ENCODE peak calls at places on chromosomes 11 and 22, in four cellular contexts. One of them, this sample, is unnamed.

GRCh38 chr11:61627831-61628753 is 47.2 kb upstream of the SYT7 start:
- DNase-seq in fibroblast of lung: peak; percentile 55
- DNase-seq in NT2/D1: peak; percentile 49
- DNase-seq in neural progenitor cell: peak; percentile 86
- DNase-seq in this sample: no peak

GRCh38 chr11:8257003-8257664 is 6.5 kb downstream of the LMO1 start:
- DNase-seq in neural progenitor cell: no peak
- DNase-seq in fibroblast of lung: no peak
- DNase-seq in NT2/D1: no peak
- DNase-seq in this sample: no peak

GRCh38 chr22:19576460-19577421 is 52.5 kb upstream of the CLDN5 start:
- DNase-seq in neural progenitor cell: peak; percentile 27
- DNase-seq in NT2/D1: no peak
- DNase-seq in fibroblast of lung: peak; percentile 68
- DNase-seq in this sample: no peak

GRCh38 chr11:34439521-34440258 is 956 bp downstream of the CAT start:
- DNase-seq in NT2/D1: no peak
- DNase-seq in fibroblast of lung: no peak
- DNase-seq in neural progenitor cell: no peak
- DNase-seq in this sample: no peak

GRCh38 chr11:135008001-135008405 is 596.0 kb upstream of the B3GAT1 start:
- DNase-seq in NT2/D1: no peak
- DNase-seq in neural progenitor cell: peak; percentile 24
- DNase-seq in fibroblast of lung: no peak
- DNase-seq in this sample: no peak

GRCh38 chr22:32204211-32204855 is 540 bp downstream of the RFPL2 start:
- DNase-seq in neural progenitor cell: peak; percentile 63
- DNase-seq in NT2/D1: no peak
- DNase-seq in fibroblast of lung: no peak
- DNase-seq in this sample: no peak

GRCh38 chr11:1873048-1873812 is 18.5 kb downstream of the PRR33 start:
- DNase-seq in neural progenitor cell: peak; percentile 39
- DNase-seq in fibroblast of lung: peak; percentile 25
- DNase-seq in NT2/D1: no peak
- DNase-seq in this sample: peak; percentile 68

GRCh38 chr22:43094085-43094484 is 4.9 kb upstream of the TTLL1 start:
- DNase-seq in NT2/D1: no peak
- DNase-seq in fibroblast of lung: no peak
- DNase-seq in neural progenitor cell: no peak
- DNase-seq in this sample: no peak

GRCh38 chr11:88384004-88384677 is 46.6 kb upstream of the CTSC start:
- DNase-seq in fibroblast of lung: peak; percentile 83
- DNase-seq in NT2/D1: no peak
- DNase-seq in neural progenitor cell: no peak
- DNase-seq in this sample: no peak

GRCh38 chr11:48013269-48013901 is 33.0 kb downstream of the PTPRJ start:
- DNase-seq in neural progenitor cell: no peak
- DNase-seq in NT2/D1: no peak
- DNase-seq in fibroblast of lung: peak; percentile 45
- DNase-seq in this sample: peak; percentile 88

GRCh38 chr22:30261134-30261533 is 5.5 kb downstream of the OSM start:
- DNase-seq in fibroblast of lung: no peak
- DNase-seq in neural progenitor cell: no peak
- DNase-seq in NT2/D1: no peak
- DNase-seq in this sample: no peak

GRCh38 chr22:39785232-39785631 is 108.3 kb downstream of the ENTHD1 start:
- DNase-seq in fibroblast of lung: no peak
- DNase-seq in neural progenitor cell: no peak
- DNase-seq in NT2/D1: no peak
- DNase-seq in this sample: no peak

GRCh38 chr11:127071606-127072005 is 71.0 kb upstream of the KIRREL3 start:
- DNase-seq in neural progenitor cell: no peak
- DNase-seq in fibroblast of lung: no peak
- DNase-seq in NT2/D1: no peak
- DNase-seq in this sample: no peak

GRCh38 chr11:57277845-57278720 is 41.0 kb upstream of the APLNR start:
- DNase-seq in neural progenitor cell: peak; percentile 85
- DNase-seq in fibroblast of lung: peak; percentile 60
- DNase-seq in NT2/D1: peak; percentile 76
- DNase-seq in this sample: peak; percentile 81

GRCh38 chr22:39178206-39179111 is 26.0 kb upstream of the CBX7 start:
- DNase-seq in neural progenitor cell: no peak
- DNase-seq in fibroblast of lung: peak; percentile 43
- DNase-seq in NT2/D1: no peak
- DNase-seq in this sample: no peak

GRCh38 chr11:127656266-127656879 is 655.8 kb upstream of the KIRREL3 start:
- DNase-seq in neural progenitor cell: no peak
- DNase-seq in fibroblast of lung: peak; percentile 42
- DNase-seq in NT2/D1: peak; percentile 9
- DNase-seq in this sample: no peak

GRCh38 chr11:128207861-128208321 is 379.5 kb downstream of the ETS1 start:
- DNase-seq in fibroblast of lung: peak; percentile 97
- DNase-seq in NT2/D1: no peak
- DNase-seq in neural progenitor cell: no peak
- DNase-seq in this sample: no peak

GRCh38 chr11:20050551-20051333 is 109.5 kb downstream of the DBX1 start:
- DNase-seq in neural progenitor cell: peak; percentile 31
- DNase-seq in NT2/D1: no peak
- DNase-seq in fibroblast of lung: peak; percentile 93
- DNase-seq in this sample: no peak

GRCh38 chr22:20863356-20863755 is 4.5 kb downstream of the SNAP29 start:
- DNase-seq in NT2/D1: no peak
- DNase-seq in neural progenitor cell: no peak
- DNase-seq in fibroblast of lung: no peak
- DNase-seq in this sample: peak; percentile 25

GRCh38 chr22:20864186-20864908 is 5.5 kb downstream of the SNAP29 start:
- DNase-seq in neural progenitor cell: no peak
- DNase-seq in fibroblast of lung: no peak
- DNase-seq in NT2/D1: no peak
- DNase-seq in this sample: peak; percentile 31

GRCh38 chr22:20865869-20866445 is 7.2 kb downstream of the SNAP29 start:
- DNase-seq in neural progenitor cell: no peak
- DNase-seq in fibroblast of lung: no peak
- DNase-seq in NT2/D1: no peak
- DNase-seq in this sample: no peak

GRCh38 chr22:20866716-20867115 is 7.9 kb downstream of the SNAP29 start:
- DNase-seq in NT2/D1: no peak
- DNase-seq in neural progenitor cell: no peak
- DNase-seq in fibroblast of lung: no peak
- DNase-seq in this sample: no peak

GRCh38 chr22:20865331-20865730 is 6.5 kb downstream of the SNAP29 start:
- DNase-seq in fibroblast of lung: no peak
- DNase-seq in NT2/D1: no peak
- DNase-seq in neural progenitor cell: no peak
- DNase-seq in this sample: peak; percentile 15
- H3K9ac ChIP-seq in fibroblast of lung: no peak overlapping the region
- H3K9ac ChIP-seq in NT2/D1: no peak overlapping the region
- H3K9ac ChIP-seq in neural progenitor cell: no peak overlapping the region
- H3K9ac ChIP-seq in this sample: no peak overlapping the region

GRCh38 chr11:701741-702513 is 4.1 kb upstream of the EPS8L2 start:
- DNase-seq in neural progenitor cell: no peak
- DNase-seq in NT2/D1: no peak
- DNase-seq in fibroblast of lung: no peak
- DNase-seq in this sample: no peak
- H3K4me1 ChIP-seq in neural progenitor cell: peaks cover 19% of the 10 kb centered on the region
- H3K4me1 ChIP-seq in NT2/D1: peaks cover 16% of the 10 kb centered on the region
- H3K4me1 ChIP-seq in fibroblast of lung: peaks cover 11% of the 10 kb centered on the region
- H3K4me1 ChIP-seq in this sample: peaks cover 34% of the 10 kb centered on the region

GRCh38 chr11:117521974-117522373 is 194.3 kb downstream of the CEP164 start:
- DNase-seq in neural progenitor cell: no peak
- DNase-seq in fibroblast of lung: no peak
- DNase-seq in NT2/D1: no peak
- DNase-seq in this sample: no peak
- H3K9ac ChIP-seq in neural progenitor cell: no peak overlapping the region
- H3K9ac ChIP-seq in fibroblast of lung: no peak overlapping the region
- H3K9ac ChIP-seq in NT2/D1: no peak overlapping the region
- H3K9ac ChIP-seq in this sample: no peak overlapping the region

GRCh38 chr11:120536797-120537169 is 25.2 kb downstream of the GRIK4 start:
- DNase-seq in NT2/D1: no peak
- DNase-seq in fibroblast of lung: no peak
- DNase-seq in neural progenitor cell: no peak
- DNase-seq in this sample: no peak
- H3K4me1 ChIP-seq in NT2/D1: peaks cover 11% of the 10 kb centered on the region
- H3K4me1 ChIP-seq in fibroblast of lung: peaks cover 4% of the 10 kb centered on the region
- H3K4me1 ChIP-seq in neural progenitor cell: peaks cover 32% of the 10 kb centered on the region
- H3K4me1 ChIP-seq in this sample: no peaks in the 10 kb centered on the region

GRCh38 chr22:29165336-29166060 is 40.2 kb upstream of the EMID1 start:
- DNase-seq in NT2/D1: no peak
- DNase-seq in fibroblast of lung: no peak
- DNase-seq in neural progenitor cell: no peak
- DNase-seq in this sample: peak; percentile 46

GRCh38 chr22:29163808-29164207 is 41.9 kb upstream of the EMID1 start:
- DNase-seq in NT2/D1: no peak
- DNase-seq in fibroblast of lung: no peak
- DNase-seq in neural progenitor cell: no peak
- DNase-seq in this sample: peak; percentile 12

GRCh38 chr22:29171721-29172120 is 34.0 kb upstream of the EMID1 start:
- DNase-seq in fibroblast of lung: no peak
- DNase-seq in NT2/D1: no peak
- DNase-seq in neural progenitor cell: no peak
- DNase-seq in this sample: peak; percentile 52

GRCh38 chr22:29166180-29166579 is 39.5 kb upstream of the EMID1 start:
- DNase-seq in fibroblast of lung: no peak
- DNase-seq in neural progenitor cell: no peak
- DNase-seq in NT2/D1: no peak
- DNase-seq in this sample: peak; percentile 21

GRCh38 chr22:29167032-29167911 is 38.4 kb upstream of the EMID1 start:
- DNase-seq in neural progenitor cell: no peak
- DNase-seq in fibroblast of lung: no peak
- DNase-seq in NT2/D1: no peak
- DNase-seq in this sample: peak; percentile 20
- H3K9ac ChIP-seq in neural progenitor cell: no peak overlapping the region
- H3K9ac ChIP-seq in fibroblast of lung: no peak overlapping the region
- H3K9ac ChIP-seq in NT2/D1: no peak overlapping the region
- H3K9ac ChIP-seq in this sample: no peak overlapping the region